ENCODE peak calls at places on chromosomes 4 and X, in six cellular contexts. One of them, this sample, is unnamed.

GRCh38 chr4:87679449-87680169 is 29.5 kb downstream of the DMP1 start:
- DNase-seq in upper lobe of right lung: no peak
- DNase-seq in astrocyte: peak
- DNase-seq in Panc1: peak
- DNase-seq in mucosa of descending colon: peak
- DNase-seq in A549: peak
- DNase-seq in this sample: peak

GRCh38 chr4:7744131-7744804 is 195.4 kb downstream of the AFAP1 start:
- DNase-seq in upper lobe of right lung: no peak
- DNase-seq in mucosa of descending colon: no peak
- DNase-seq in astrocyte: no peak
- DNase-seq in A549: no peak
- DNase-seq in Panc1: no peak
- DNase-seq in this sample: no peak

GRCh38 chrX:135977611-135978010 is 3.8 kb upstream of the MMGT1 start:
- DNase-seq in astrocyte: peak
- DNase-seq in upper lobe of right lung: no peak
- DNase-seq in mucosa of descending colon: no peak
- DNase-seq in A549: peak
- DNase-seq in Panc1: peak
- DNase-seq in this sample: no peak

GRCh38 chr4:122548452-122548851 is 72.4 kb downstream of the IL21 start:
- DNase-seq in A549: no peak
- DNase-seq in astrocyte: peak
- DNase-seq in mucosa of descending colon: no peak
- DNase-seq in upper lobe of right lung: no peak
- DNase-seq in Panc1: no peak
- DNase-seq in this sample: no peak

GRCh38 chrX:39268207-39268606 is 466.9 kb downstream of the MID1IP1 start:
- DNase-seq in mucosa of descending colon: no peak
- DNase-seq in astrocyte: no peak
- DNase-seq in Panc1: no peak
- DNase-seq in A549: no peak
- DNase-seq in upper lobe of right lung: no peak
- DNase-seq in this sample: no peak

GRCh38 chr4:94516067-94516466 is 64.3 kb downstream of the PDLIM5 start:
- DNase-seq in Panc1: no peak
- DNase-seq in upper lobe of right lung: no peak
- DNase-seq in mucosa of descending colon: no peak
- DNase-seq in astrocyte: peak
- DNase-seq in A549: no peak
- DNase-seq in this sample: no peak

GRCh38 chr4:133146574-133147198 is 2.4 kb upstream of the PCDH10 start:
- DNase-seq in Panc1: peak
- DNase-seq in upper lobe of right lung: no peak
- DNase-seq in astrocyte: peak
- DNase-seq in mucosa of descending colon: peak
- DNase-seq in A549: no peak
- DNase-seq in this sample: no peak

GRCh38 chrX:10636337-10636736 is 16.0 kb upstream of the MID1 start:
- DNase-seq in Panc1: no peak
- DNase-seq in A549: peak
- DNase-seq in upper lobe of right lung: no peak
- DNase-seq in astrocyte: no peak
- DNase-seq in mucosa of descending colon: peak
- DNase-seq in this sample: no peak

GRCh38 chr4:108168672-108169562 is at the start of gene LEF1:
- DNase-seq in upper lobe of right lung: peak
- DNase-seq in A549: no peak
- DNase-seq in astrocyte: peak
- DNase-seq in mucosa of descending colon: peak
- DNase-seq in Panc1: no peak
- DNase-seq in this sample: no peak

GRCh38 chr4:157048248-157048647 is 27.7 kb upstream of the GLRB start:
- DNase-seq in Panc1: no peak
- DNase-seq in mucosa of descending colon: peak
- DNase-seq in upper lobe of right lung: no peak
- DNase-seq in astrocyte: peak
- DNase-seq in A549: no peak
- DNase-seq in this sample: peak

GRCh38 chr4:148346657-148347056 is 95.6 kb downstream of the NR3C2 start:
- DNase-seq in Panc1: no peak
- DNase-seq in upper lobe of right lung: no peak
- DNase-seq in astrocyte: no peak
- DNase-seq in A549: no peak
- DNase-seq in mucosa of descending colon: no peak
- DNase-seq in this sample: no peak

GRCh38 chr4:148345509-148345908 is 96.7 kb downstream of the NR3C2 start:
- DNase-seq in Panc1: no peak
- DNase-seq in mucosa of descending colon: no peak
- DNase-seq in astrocyte: no peak
- DNase-seq in A549: no peak
- DNase-seq in upper lobe of right lung: no peak
- DNase-seq in this sample: no peak

GRCh38 chr4:148349153-148349552 is 93.1 kb downstream of the NR3C2 start:
- DNase-seq in Panc1: no peak
- DNase-seq in mucosa of descending colon: no peak
- DNase-seq in A549: no peak
- DNase-seq in astrocyte: no peak
- DNase-seq in upper lobe of right lung: no peak
- DNase-seq in this sample: no peak

GRCh38 chr4:148341980-148342800 is 100.0 kb downstream of the NR3C2 start:
- DNase-seq in A549: no peak
- DNase-seq in upper lobe of right lung: no peak
- DNase-seq in mucosa of descending colon: no peak
- DNase-seq in Panc1: no peak
- DNase-seq in astrocyte: no peak
- DNase-seq in this sample: no peak

DNA sequence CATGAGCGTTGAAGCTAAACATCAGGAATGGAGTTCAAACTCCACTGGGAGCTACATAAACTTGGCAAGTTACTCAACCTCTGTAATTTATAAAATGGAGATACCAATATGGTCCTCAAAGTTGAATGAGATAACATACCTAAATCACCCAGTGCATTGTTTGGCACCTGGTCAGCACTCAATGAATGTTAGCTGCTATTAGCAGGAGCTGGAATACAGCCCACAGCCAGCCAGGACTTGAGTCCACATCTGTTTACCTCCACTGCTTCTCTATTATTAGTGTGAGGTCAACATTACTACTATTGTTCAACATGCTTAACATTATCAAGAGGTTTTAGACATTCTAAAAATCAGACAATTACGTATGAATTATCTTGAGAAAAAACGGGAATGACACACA is 97.8 kb downstream of the NR3C2 start:
- DNase-seq in Panc1: no peak
- DNase-seq in A549: no peak
- DNase-seq in mucosa of descending colon: no peak
- DNase-seq in astrocyte: no peak
- DNase-seq in upper lobe of right lung: no peak
- DNase-seq in this sample: no peak
- H3K4me3 ChIP-seq in Panc1: no peak
- H3K4me3 ChIP-seq in A549: no peak
- H3K4me3 ChIP-seq in mucosa of descending colon: no peak
- H3K4me3 ChIP-seq in astrocyte: no peak
- H3K4me3 ChIP-seq in upper lobe of right lung: no peak
- H3K4me3 ChIP-seq in this sample: no peak

GRCh38 chrX:110462957-110463356 is 104.3 kb downstream of the RTL9 start:
- DNase-seq in mucosa of descending colon: no peak
- DNase-seq in astrocyte: no peak
- DNase-seq in A549: no peak
- DNase-seq in upper lobe of right lung: no peak
- DNase-seq in Panc1: no peak
- DNase-seq in this sample: no peak
- TF ChIP-seq CTCF in mucosa of descending colon: no peak
- TF ChIP-seq CTCF in astrocyte: peak
- TF ChIP-seq CTCF in A549: peak
- TF ChIP-seq CTCF in upper lobe of right lung: no peak
- TF ChIP-seq CTCF in Panc1: peak
- TF ChIP-seq CTCF in this sample: no peak

GRCh38 chrX:152832520-152832919 is 1.7 kb downstream of the NSDHL start:
- DNase-seq in upper lobe of right lung: no peak
- DNase-seq in Panc1: no peak
- DNase-seq in astrocyte: no peak
- DNase-seq in A549: no peak
- DNase-seq in mucosa of descending colon: no peak
- DNase-seq in this sample: no peak
- H3K4me3 ChIP-seq in upper lobe of right lung: no peak
- H3K4me3 ChIP-seq in Panc1: no peak
- H3K4me3 ChIP-seq in astrocyte: no peak
- H3K4me3 ChIP-seq in A549: no peak
- H3K4me3 ChIP-seq in mucosa of descending colon: no peak
- H3K4me3 ChIP-seq in this sample: peak

DNA sequence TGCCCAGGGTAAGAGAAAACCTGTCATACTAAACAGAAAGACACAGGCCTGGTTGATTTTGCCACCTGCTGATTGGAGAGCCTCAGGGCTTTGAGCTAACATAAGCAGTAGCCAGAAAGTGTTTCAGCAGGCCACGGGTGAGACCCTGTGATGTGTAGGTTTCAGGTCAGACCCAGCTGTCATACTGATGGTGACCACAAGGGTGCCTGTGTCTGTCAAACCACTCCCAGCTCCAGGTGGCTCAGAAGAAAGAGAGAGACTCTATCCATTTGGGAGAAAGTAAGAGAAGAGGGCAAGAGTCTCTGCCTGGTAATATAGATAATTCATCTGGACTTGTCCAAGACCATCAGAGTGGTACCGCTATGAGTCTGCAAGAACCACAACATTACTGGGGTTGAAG is 72.8 kb upstream of the NLRP2B start:
- DNase-seq in A549: no peak
- DNase-seq in astrocyte: no peak
- DNase-seq in upper lobe of right lung: no peak
- DNase-seq in mucosa of descending colon: no peak
- DNase-seq in Panc1: no peak
- DNase-seq in this sample: no peak
- TF ChIP-seq CTCF in A549: no peak
- TF ChIP-seq CTCF in astrocyte: no peak
- TF ChIP-seq CTCF in upper lobe of right lung: no peak
- TF ChIP-seq CTCF in mucosa of descending colon: no peak
- TF ChIP-seq CTCF in Panc1: no peak
- TF ChIP-seq CTCF in this sample: no peak

GRCh38 chr4:147157860-147158701 is 212.4 kb upstream of the TTC29 start:
- DNase-seq in Panc1: no peak
- DNase-seq in upper lobe of right lung: peak
- DNase-seq in mucosa of descending colon: no peak
- DNase-seq in astrocyte: peak
- DNase-seq in A549: peak
- DNase-seq in this sample: peak
- H3K4me3 ChIP-seq in Panc1: peak
- H3K4me3 ChIP-seq in upper lobe of right lung: peak
- H3K4me3 ChIP-seq in mucosa of descending colon: no peak
- H3K4me3 ChIP-seq in astrocyte: peak
- H3K4me3 ChIP-seq in A549: peak
- H3K4me3 ChIP-seq in this sample: peak

DNA sequence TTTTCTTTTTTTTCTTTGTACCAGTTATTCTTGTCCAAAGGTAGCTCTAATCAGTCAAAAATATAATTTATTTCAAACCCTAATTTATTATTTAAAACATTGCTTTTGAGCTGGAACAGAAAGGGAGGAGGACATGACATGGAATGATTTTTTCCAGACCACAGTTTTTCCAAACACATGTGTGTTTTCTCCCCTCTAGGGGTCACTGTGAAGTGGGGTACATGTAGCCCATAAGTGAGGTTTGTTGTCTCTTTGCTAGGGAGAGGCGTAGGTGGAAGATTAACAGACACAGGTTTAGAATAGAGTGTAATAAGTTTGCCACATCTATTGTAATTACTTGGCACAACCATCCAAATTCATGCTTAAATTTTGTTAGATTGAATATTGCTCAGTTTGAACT is 83.0 kb downstream of the TNIP2 start:
- DNase-seq in astrocyte: no peak
- DNase-seq in A549: peak
- DNase-seq in Panc1: no peak
- DNase-seq in upper lobe of right lung: no peak
- DNase-seq in mucosa of descending colon: no peak
- DNase-seq in this sample: no peak
- TF ChIP-seq CTCF in astrocyte: peak
- TF ChIP-seq CTCF in A549: peak
- TF ChIP-seq CTCF in Panc1: no peak
- TF ChIP-seq CTCF in upper lobe of right lung: peak
- TF ChIP-seq CTCF in mucosa of descending colon: no peak
- TF ChIP-seq CTCF in this sample: peak

GRCh38 chr4:150253965-150254364 is 175.7 kb downstream of the DCLK2 start:
- DNase-seq in Panc1: no peak
- DNase-seq in upper lobe of right lung: no peak
- DNase-seq in astrocyte: no peak
- DNase-seq in mucosa of descending colon: no peak
- DNase-seq in A549: no peak
- DNase-seq in this sample: no peak

GRCh38 chr4:150256841-150257273 is 178.6 kb downstream of the DCLK2 start:
- DNase-seq in A549: no peak
- DNase-seq in upper lobe of right lung: no peak
- DNase-seq in Panc1: no peak
- DNase-seq in mucosa of descending colon: peak
- DNase-seq in astrocyte: no peak
- DNase-seq in this sample: no peak

GRCh38 chr4:150253416-150253815 is 175.2 kb downstream of the DCLK2 start:
- DNase-seq in astrocyte: no peak
- DNase-seq in A549: no peak
- DNase-seq in mucosa of descending colon: no peak
- DNase-seq in upper lobe of right lung: no peak
- DNase-seq in Panc1: no peak
- DNase-seq in this sample: no peak

GRCh38 chr4:150257338-150257737 is 179.1 kb downstream of the DCLK2 start:
- DNase-seq in mucosa of descending colon: peak
- DNase-seq in Panc1: no peak
- DNase-seq in A549: no peak
- DNase-seq in astrocyte: no peak
- DNase-seq in upper lobe of right lung: no peak
- DNase-seq in this sample: no peak

GRCh38 chr4:150255610-150256580 is 177.7 kb downstream of the DCLK2 start:
- DNase-seq in A549: no peak
- DNase-seq in astrocyte: no peak
- DNase-seq in mucosa of descending colon: no peak
- DNase-seq in Panc1: no peak
- DNase-seq in upper lobe of right lung: no peak
- DNase-seq in this sample: peak
- H3K4me3 ChIP-seq in A549: no peak
- H3K4me3 ChIP-seq in astrocyte: no peak
- H3K4me3 ChIP-seq in mucosa of descending colon: no peak
- H3K4me3 ChIP-seq in Panc1: no peak
- H3K4me3 ChIP-seq in upper lobe of right lung: no peak
- H3K4me3 ChIP-seq in this sample: peak

GRCh38 chr4:25535278-25535677 is 120.4 kb upstream of the SLC34A2 start:
- DNase-seq in A549: no peak
- DNase-seq in mucosa of descending colon: no peak
- DNase-seq in astrocyte: no peak
- DNase-seq in Panc1: no peak
- DNase-seq in upper lobe of right lung: no peak
- DNase-seq in this sample: no peak

GRCh38 chr4:25532579-25532978 is 123.1 kb upstream of the SLC34A2 start:
- DNase-seq in A549: no peak
- DNase-seq in astrocyte: no peak
- DNase-seq in upper lobe of right lung: no peak
- DNase-seq in mucosa of descending colon: no peak
- DNase-seq in Panc1: no peak
- DNase-seq in this sample: no peak

GRCh38 chr4:25528391-25528790 is 127.3 kb upstream of the SLC34A2 start:
- DNase-seq in mucosa of descending colon: no peak
- DNase-seq in A549: no peak
- DNase-seq in Panc1: no peak
- DNase-seq in upper lobe of right lung: no peak
- DNase-seq in astrocyte: no peak
- DNase-seq in this sample: no peak

GRCh38 chr4:25533237-25533636 is 122.4 kb upstream of the SLC34A2 start:
- DNase-seq in mucosa of descending colon: no peak
- DNase-seq in astrocyte: no peak
- DNase-seq in A549: no peak
- DNase-seq in upper lobe of right lung: no peak
- DNase-seq in Panc1: no peak
- DNase-seq in this sample: no peak

GRCh38 chr4:25531272-25531671 is 124.4 kb upstream of the SLC34A2 start:
- DNase-seq in A549: no peak
- DNase-seq in Panc1: no peak
- DNase-seq in upper lobe of right lung: no peak
- DNase-seq in astrocyte: no peak
- DNase-seq in mucosa of descending colon: no peak
- DNase-seq in this sample: no peak
- TF ChIP-seq CTCF in A549: peak
- TF ChIP-seq CTCF in Panc1: peak
- TF ChIP-seq CTCF in upper lobe of right lung: peak
- TF ChIP-seq CTCF in astrocyte: no peak
- TF ChIP-seq CTCF in mucosa of descending colon: no peak
- TF ChIP-seq CTCF in this sample: no peak